ENCODE peak calls at places on chromosomes 16 and 17, in nine cellular contexts. V is lower lobe of right lung, U is PC-9, F is GM06990, Q is brain microvascular endothelial cell, R is A673, X is pancreas, A is gastrocnemius medialis, N is HCT116. G is an unnamed sample. For H3K27me3 and H3K36me3, the result is how much of the 10 kb centered on the place peaks cover.

GRCh38 chr16:69217433-69217832 is 30.5 kb downstream of the SNTB2 start:
- DNase-seq in V (no peak), U (no peak), F (no peak), Q (peak), R (no peak), X (no peak), A (no peak), N (no peak), G (no peak)

GRCh38 chr17:34756670-34757021 is 177.3 kb downstream of the TMEM132E start:
- DNase-seq in V (no peak), U (no peak), F (no peak), Q (no peak), R (no peak), X (no peak), A (no peak), N (no peak), G (peak)

GRCh38 chr16:87662254-87663204 is 60.2 kb downstream of the JPH3 start:
- DNase-seq in V (no peak), U (no peak), F (no peak), Q (no peak), R (no peak), X (no peak), A (no peak), N (no peak), G (no peak)

GRCh38 chr16:78742501-78743283 is 643.2 kb downstream of the WWOX start:
- DNase-seq in V (peak), U (peak), F (peak), Q (peak), R (no peak), X (no peak), A (no peak), N (no peak), G (no peak)

GRCh38 chr16:1424028-1424427 is 3.5 kb upstream of the UQCC4 start:
- DNase-seq in V (no peak), U (no peak), F (no peak), Q (no peak), R (no peak), X (no peak), A (no peak), N (no peak), G (no peak)

GRCh38 chr17:14699569-14700190 is 398.8 kb downstream of the HS3ST3B1 start:
- DNase-seq in V (no peak), U (no peak), F (no peak), Q (no peak), R (no peak), X (no peak), A (no peak), N (no peak), G (no peak)

GRCh38 chr16:10180771-10181163 is 1.5 kb downstream of the GRIN2A start:
- DNase-seq in V (no peak), U (no peak), F (peak), Q (no peak), R (peak), X (peak), A (no peak), N (no peak), G (no peak)

GRCh38 chr16:2046889-2047329 is 725 bp downstream of the NTHL1 start:
- DNase-seq in V (no peak), U (no peak), F (no peak), Q (no peak), R (no peak), X (no peak), A (no peak), N (no peak), G (no peak)

GRCh38 chr16:87647431-87648185 is 45.3 kb downstream of the JPH3 start:
- DNase-seq in V (no peak), U (no peak), F (no peak), Q (no peak), R (no peak), X (no peak), A (no peak), N (no peak), G (no peak)

GRCh38 chr17:55770220-55770870 is 19.5 kb downstream of the PCTP start:
- DNase-seq in V (no peak), U (no peak), F (no peak), Q (peak), R (peak), X (no peak), A (no peak), N (peak), G (no peak)

GRCh38 chr17:14942511-14943185 is 322.5 kb downstream of the PMP22 start:
- DNase-seq in V (no peak), U (no peak), F (no peak), Q (no peak), R (no peak), X (no peak), A (no peak), N (peak), G (peak)

GRCh38 chr16:31132979-31133599 is 2.4 kb downstream of the PRSS8 start:
- DNase-seq in V (no peak), U (no peak), F (no peak), Q (no peak), R (no peak), X (no peak), A (no peak), N (no peak), G (no peak)
- H3K4me3 ChIP-seq in V (peak), U (no peak), F (no peak), Q (no peak), R (no peak), X (peak), A (no peak), N (no peak), G (no peak)

GRCh38 chr17:74888440-74888839 is 5.0 kb downstream of the FADS6 start:
- DNase-seq in V (no peak), U (no peak), F (no peak), Q (no peak), R (no peak), X (no peak), A (no peak), N (no peak), G (no peak)

GRCh38 chr17:74893936-74894671 is 671 bp upstream of the FADS6 start:
- DNase-seq in V (no peak), U (no peak), F (no peak), Q (no peak), R (no peak), X (no peak), A (no peak), N (no peak), G (no peak)

GRCh38 chr17:74892013-74892841 is 1.2 kb downstream of the FADS6 start:
- DNase-seq in V (no peak), U (no peak), F (no peak), Q (no peak), R (no peak), X (no peak), A (no peak), N (no peak), G (peak)

GRCh38 chr17:74890554-74890953 is 2.9 kb downstream of the FADS6 start:
- DNase-seq in V (no peak), U (no peak), F (no peak), Q (no peak), R (no peak), X (no peak), A (no peak), N (no peak), G (no peak)

DNA sequence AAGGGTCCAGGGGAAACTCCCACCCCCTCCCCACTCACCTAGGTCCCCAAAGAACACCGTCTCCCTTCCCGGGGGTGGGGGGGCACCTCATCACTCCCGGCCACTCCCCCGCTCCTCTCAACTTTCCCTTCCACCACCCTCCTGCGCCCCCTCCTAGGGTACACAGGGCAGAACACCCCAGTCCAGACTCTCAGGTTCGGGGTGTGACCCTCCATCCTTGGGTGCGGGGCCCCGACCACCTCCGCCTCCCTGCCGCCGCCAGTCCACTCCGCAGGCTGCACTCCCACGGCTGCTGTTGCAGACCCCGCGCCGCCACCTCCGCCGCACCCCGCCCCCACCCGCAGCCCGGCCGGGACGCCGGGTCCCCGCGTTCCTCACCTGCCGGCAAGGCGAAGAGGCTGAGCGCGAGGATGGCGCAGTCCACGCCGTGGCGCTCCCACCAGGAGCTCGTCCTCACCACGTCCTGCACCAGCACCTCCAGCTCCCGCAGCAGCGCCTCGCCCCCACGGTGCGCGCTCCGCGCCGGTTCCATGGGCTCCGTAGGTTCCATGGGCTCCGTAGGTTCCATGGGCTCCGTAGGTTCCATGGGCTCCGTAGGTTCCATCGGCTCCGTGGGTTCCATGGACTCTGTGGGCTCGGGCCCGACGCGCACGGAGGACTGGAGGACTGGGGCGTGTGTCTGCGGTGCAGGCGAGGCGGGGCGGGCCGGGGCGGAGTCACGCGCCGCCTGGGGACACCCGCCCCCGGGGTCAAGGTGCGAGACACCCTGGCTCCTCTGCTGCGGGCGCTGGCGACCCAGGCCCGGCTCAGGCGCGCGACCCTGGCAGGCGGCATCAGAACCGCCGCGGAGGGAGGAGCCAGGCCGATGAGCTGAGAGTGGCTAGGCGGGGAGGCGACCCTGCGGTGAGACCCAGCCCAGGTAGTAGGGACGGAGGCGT is at the start of gene FADS6:
- DNase-seq in V (no peak), U (no peak), F (no peak), Q (no peak), R (no peak), X (no peak), A (no peak), N (no peak), G (no peak)
- H3K27me3 ChIP-seq in V (half or more), U (under half), F (under half), Q (under half), R (half or more), X (under half), A (under half), N (under half), G (under half)

DNA sequence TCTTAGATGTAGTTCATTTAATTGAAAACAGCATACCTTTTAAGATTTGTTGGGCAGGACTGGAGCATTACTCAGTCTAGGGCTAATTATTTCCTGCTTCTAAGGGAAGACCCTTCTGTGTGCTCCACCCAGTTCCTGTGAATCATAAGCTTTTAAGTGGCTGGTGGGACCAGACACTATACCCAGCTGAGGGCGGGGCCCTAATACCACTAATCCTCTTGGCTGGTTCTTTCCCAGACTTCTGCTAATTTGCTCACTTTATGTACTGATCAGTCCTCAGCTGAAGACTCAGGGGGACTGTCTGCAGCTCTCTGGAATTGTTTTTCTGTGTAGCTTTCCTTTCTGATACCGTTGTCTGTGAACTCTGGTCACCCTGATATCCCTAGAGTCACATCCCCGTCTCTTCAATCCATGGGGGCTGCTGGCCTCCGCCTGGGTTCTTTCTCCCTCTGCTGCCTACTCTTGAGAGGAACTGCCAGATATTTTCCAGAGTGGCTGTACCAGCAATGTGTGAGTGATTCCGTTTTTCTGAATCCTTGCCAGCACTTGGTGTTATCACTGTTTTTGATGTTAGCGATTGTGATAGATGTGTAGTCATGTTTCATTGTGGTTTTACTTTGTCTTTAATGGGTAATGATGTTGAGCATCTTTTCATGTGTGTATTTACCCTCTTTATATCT is 35.1 kb downstream of the MFSD11 start:
- DNase-seq in V (no peak), U (peak), F (no peak), Q (peak), R (peak), X (no peak), A (no peak), N (peak), G (peak)
- H3K36me3 ChIP-seq in V (half or more), U (under half), F (under half), Q (under half), R (under half), X (under half), A (half or more), N (under half), G (under half)

DNA sequence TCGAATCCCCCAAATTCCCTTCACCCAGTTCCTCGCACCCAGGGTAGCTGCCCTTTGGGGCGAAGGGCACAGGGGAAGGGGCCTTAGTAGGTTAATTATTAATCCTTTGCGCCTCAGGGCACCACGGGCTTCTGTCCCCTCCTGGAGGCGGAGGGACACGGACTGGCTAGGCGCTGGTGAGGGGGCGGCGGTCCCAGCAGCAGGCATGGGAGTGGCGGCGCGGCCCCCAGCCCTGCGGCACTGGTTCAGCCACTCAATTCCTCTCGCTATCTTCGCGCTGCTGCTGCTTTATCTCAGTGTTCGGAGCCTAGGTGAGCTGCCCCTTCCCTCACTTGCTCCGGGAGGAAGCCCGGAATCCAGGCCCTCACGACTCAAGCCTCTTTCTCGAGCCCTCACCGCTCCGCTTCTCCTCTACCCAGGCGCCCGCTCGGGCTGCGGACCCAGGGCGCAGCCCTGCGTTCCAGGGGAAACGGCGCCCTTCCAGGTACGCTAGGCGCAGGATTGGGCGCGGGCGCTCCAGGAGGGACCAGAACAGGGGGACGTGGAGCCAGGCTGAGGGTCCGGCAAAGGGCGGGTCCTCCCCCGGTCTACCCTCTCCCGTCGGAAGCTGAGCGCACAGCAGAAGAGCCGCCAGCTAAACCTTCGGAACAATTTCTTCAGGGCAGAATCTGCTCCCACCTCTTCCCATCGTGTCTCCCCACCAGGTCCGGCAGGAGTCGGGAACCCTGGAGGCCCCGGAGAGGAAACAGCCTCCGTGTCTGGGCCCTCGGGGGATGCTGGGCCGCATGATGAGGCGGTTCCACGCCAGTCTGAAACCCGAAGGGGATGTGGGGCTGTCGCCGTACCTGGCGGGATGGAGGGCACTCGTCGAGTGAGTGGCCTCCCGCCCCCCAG is at the start of gene GLTPD2:
- DNase-seq in V (no peak), U (peak), F (no peak), Q (no peak), R (no peak), X (peak), A (no peak), N (no peak), G (no peak)
- H3K4me3 ChIP-seq in V (peak), U (peak), F (peak), Q (peak), R (peak), X (peak), A (peak), N (peak), G (peak)

GRCh38 chr16:82628741-82629140 is 2.0 kb downstream of the CDH13 start:
- DNase-seq in V (no peak), U (no peak), F (no peak), Q (no peak), R (no peak), X (no peak), A (peak), N (no peak), G (no peak)
- H3K27me3 ChIP-seq in V (half or more), U (under half), F (under half), Q (under half), R (half or more), X (under half), A (under half), N (under half), G (under half)

GRCh38 chr17:44889003-44889402 is 10.2 kb downstream of the EFTUD2 start:
- DNase-seq in V (no peak), U (no peak), F (no peak), Q (no peak), R (no peak), X (no peak), A (no peak), N (no peak), G (no peak)

GRCh38 chr17:44887971-44888955 is 11.0 kb downstream of the EFTUD2 start:
- DNase-seq in V (no peak), U (no peak), F (no peak), Q (no peak), R (no peak), X (no peak), A (no peak), N (no peak), G (no peak)

GRCh38 chr17:44887016-44887415 is 12.2 kb downstream of the EFTUD2 start:
- DNase-seq in V (no peak), U (no peak), F (no peak), Q (no peak), R (no peak), X (no peak), A (no peak), N (no peak), G (no peak)

GRCh38 chr17:44881145-44881544 is 18.1 kb downstream of the EFTUD2 start:
- DNase-seq in V (no peak), U (no peak), F (no peak), Q (no peak), R (no peak), X (no peak), A (no peak), N (no peak), G (no peak)

GRCh38 chr17:44884941-44885340 is 14.3 kb downstream of the EFTUD2 start:
- DNase-seq in V (no peak), U (no peak), F (no peak), Q (peak), R (no peak), X (no peak), A (no peak), N (no peak), G (no peak)
- H3K36me3 ChIP-seq in V (half or more), U (under half), F (under half), Q (half or more), R (under half), X (under half), A (half or more), N (half or more), G (half or more)